ENCODE peak calls at places on chromosomes 13 and 19, in four cellular contexts. One of them, this sample, is unnamed.

GRCh38 chr13:28137556-28137955 is 789 bp upstream of the PAN3 start:
- DNase-seq in NCI-H2107: no peak
- DNase-seq in amygdala: no peak
- DNase-seq in suprapubic skin: no peak
- DNase-seq in this sample: no peak

GRCh38 chr19:17909017-17909732 is 23.6 kb upstream of the CCDC124 start:
- DNase-seq in suprapubic skin: no peak
- DNase-seq in NCI-H2107: no peak
- DNase-seq in amygdala: no peak
- DNase-seq in this sample: no peak

GRCh38 chr13:24085662-24086061 is 74.9 kb upstream of the SPATA13 start:
- DNase-seq in suprapubic skin: no peak
- DNase-seq in NCI-H2107: no peak
- DNase-seq in amygdala: no peak
- DNase-seq in this sample: no peak

GRCh38 chr19:11699931-11700794 is 38.6 kb downstream of the ZNF823 start:
- DNase-seq in amygdala: no peak
- DNase-seq in NCI-H2107: no peak
- DNase-seq in suprapubic skin: no peak
- DNase-seq in this sample: peak; percentile 36

GRCh38 chr13:30816733-30817132 is 81.4 kb downstream of the ALOX5AP start:
- DNase-seq in suprapubic skin: no peak
- DNase-seq in amygdala: no peak
- DNase-seq in NCI-H2107: no peak
- DNase-seq in this sample: no peak

GRCh38 chr13:76791290-76791664 is 94.9 kb downstream of the KCTD12 start:
- DNase-seq in suprapubic skin: no peak
- DNase-seq in NCI-H2107: no peak
- DNase-seq in amygdala: no peak
- DNase-seq in this sample: no peak

GRCh38 chr19:50720921-50721291 is 1.3 kb upstream of the SHANK1 start:
- DNase-seq in suprapubic skin: no peak
- DNase-seq in amygdala: no peak
- DNase-seq in NCI-H2107: no peak
- DNase-seq in this sample: no peak

GRCh38 chr13:75771818-75772217 is 135.7 kb downstream of the LMO7 start:
- DNase-seq in NCI-H2107: no peak
- DNase-seq in suprapubic skin: no peak
- DNase-seq in amygdala: no peak
- DNase-seq in this sample: no peak

GRCh38 chr13:98352226-98352625 is 175.2 kb upstream of the RNF113B start:
- DNase-seq in amygdala: no peak
- DNase-seq in suprapubic skin: no peak
- DNase-seq in NCI-H2107: no peak
- DNase-seq in this sample: no peak

GRCh38 chr13:23986619-23987018 is 89.3 kb upstream of the C1QTNF9B start:
- DNase-seq in amygdala: no peak
- DNase-seq in suprapubic skin: no peak
- DNase-seq in NCI-H2107: no peak
- DNase-seq in this sample: no peak

GRCh38 chr13:32988588-32989256 is 27.5 kb upstream of the KL start:
- DNase-seq in amygdala: no peak
- DNase-seq in NCI-H2107: no peak
- DNase-seq in suprapubic skin: no peak
- DNase-seq in this sample: no peak

GRCh38 chr19:53908106-53908932 is 759 bp upstream of the CACNG7 start:
- DNase-seq in amygdala: peak; percentile 73
- DNase-seq in NCI-H2107: no peak
- DNase-seq in suprapubic skin: no peak
- DNase-seq in this sample: peak; percentile 78

GRCh38 chr19:17348700-17349099 is 11.3 kb downstream of the GTPBP3 start:
- DNase-seq in suprapubic skin: peak; percentile 77
- DNase-seq in amygdala: no peak
- DNase-seq in NCI-H2107: no peak
- DNase-seq in this sample: no peak

GRCh38 chr13:102784501-102784900 is 10.9 kb upstream of the TEX30 start:
- DNase-seq in NCI-H2107: no peak
- DNase-seq in suprapubic skin: no peak
- DNase-seq in amygdala: no peak
- DNase-seq in this sample: no peak

GRCh38 chr19:47107953-47108746 is 5.4 kb downstream of the ZC3H4 start:
- DNase-seq in NCI-H2107: peak; percentile 36
- DNase-seq in suprapubic skin: no peak
- DNase-seq in amygdala: no peak
- DNase-seq in this sample: peak; percentile 54

GRCh38 chr13:77213644-77214043 is 113.2 kb downstream of the MYCBP2 start:
- DNase-seq in suprapubic skin: no peak
- DNase-seq in NCI-H2107: no peak
- DNase-seq in amygdala: no peak
- DNase-seq in this sample: no peak

GRCh38 chr13:72745260-72745659 is 17.5 kb downstream of the BORA start:
- DNase-seq in suprapubic skin: no peak
- DNase-seq in amygdala: no peak
- DNase-seq in NCI-H2107: no peak
- DNase-seq in this sample: no peak

GRCh38 chr13:84417426-84417825 is 535.2 kb upstream of the SLITRK1 start:
- DNase-seq in amygdala: no peak
- DNase-seq in NCI-H2107: no peak
- DNase-seq in suprapubic skin: no peak
- DNase-seq in this sample: no peak

GRCh38 chr19:45005787-45006186 is 4.5 kb downstream of the RELB start:
- DNase-seq in amygdala: no peak
- DNase-seq in NCI-H2107: no peak
- DNase-seq in suprapubic skin: no peak
- DNase-seq in this sample: no peak

GRCh38 chr13:86655561-86655960 is 856.3 kb upstream of the SLITRK6 start:
- DNase-seq in suprapubic skin: no peak
- DNase-seq in amygdala: no peak
- DNase-seq in NCI-H2107: no peak
- DNase-seq in this sample: no peak

GRCh38 chr13:23547000-23547590 is 23.1 kb upstream of the TNFRSF19 start:
- DNase-seq in suprapubic skin: no peak
- DNase-seq in NCI-H2107: no peak
- DNase-seq in amygdala: no peak
- DNase-seq in this sample: no peak

GRCh38 chr19:703651-704446 is 4.9 kb upstream of the PALM start:
- DNase-seq in suprapubic skin: peak; percentile 91
- DNase-seq in NCI-H2107: no peak
- DNase-seq in amygdala: no peak
- DNase-seq in this sample: no peak

GRCh38 chr19:49570138-49570856 is 10.1 kb downstream of the NOSIP start:
- DNase-seq in suprapubic skin: no peak
- DNase-seq in NCI-H2107: peak; percentile 66
- DNase-seq in amygdala: peak; percentile 7
- DNase-seq in this sample: peak; percentile 82

GRCh38 chr13:113884821-113885220 is 20.9 kb upstream of the GAS6 start:
- DNase-seq in suprapubic skin: no peak
- DNase-seq in amygdala: no peak
- DNase-seq in NCI-H2107: no peak
- DNase-seq in this sample: no peak

GRCh38 chr13:99758465-99759162 is 213.0 kb downstream of the ZIC5 start:
- DNase-seq in suprapubic skin: no peak
- DNase-seq in NCI-H2107: no peak
- DNase-seq in amygdala: no peak
- DNase-seq in this sample: no peak

GRCh38 chr19:14550201-14550754 is 20.9 kb downstream of the TECR start:
- DNase-seq in NCI-H2107: no peak
- DNase-seq in amygdala: no peak
- DNase-seq in suprapubic skin: peak; percentile 81
- DNase-seq in this sample: no peak

GRCh38 chr13:76948139-76948538 is at the start of gene ACOD1:
- DNase-seq in amygdala: no peak
- DNase-seq in suprapubic skin: no peak
- DNase-seq in NCI-H2107: no peak
- DNase-seq in this sample: no peak

GRCh38 chr19:51091126-51091525 is 8.4 kb upstream of the KLK14 start:
- DNase-seq in NCI-H2107: no peak
- DNase-seq in suprapubic skin: no peak
- DNase-seq in amygdala: no peak
- DNase-seq in this sample: no peak

GRCh38 chr19:47187023-47187655 is 43.9 kb downstream of the BBC3 start:
- DNase-seq in NCI-H2107: no peak
- DNase-seq in amygdala: no peak
- DNase-seq in suprapubic skin: no peak
- DNase-seq in this sample: no peak

GRCh38 chr13:62933809-62934208 is 1518.2 kb upstream of the PCDH20 start:
- DNase-seq in amygdala: no peak
- DNase-seq in NCI-H2107: no peak
- DNase-seq in suprapubic skin: no peak
- DNase-seq in this sample: no peak

GRCh38 chr13:58134012-58134411 is 502.5 kb downstream of the PCDH17 start:
- DNase-seq in suprapubic skin: no peak
- DNase-seq in NCI-H2107: no peak
- DNase-seq in amygdala: no peak
- DNase-seq in this sample: no peak

GRCh38 chr19:50268501-50268900 is 60.7 kb downstream of the KCNC3 start:
- DNase-seq in amygdala: no peak
- DNase-seq in NCI-H2107: no peak
- DNase-seq in suprapubic skin: no peak
- DNase-seq in this sample: no peak

GRCh38 chr13:43918636-43919035 is 38.9 kb downstream of the LACC1 start:
- DNase-seq in suprapubic skin: no peak
- DNase-seq in amygdala: no peak
- DNase-seq in NCI-H2107: no peak
- DNase-seq in this sample: no peak

GRCh38 chr19:39297931-39298634 is 1.9 kb downstream of the IFNL1 start:
- DNase-seq in amygdala: no peak
- DNase-seq in NCI-H2107: no peak
- DNase-seq in suprapubic skin: peak; percentile 43
- DNase-seq in this sample: no peak

GRCh38 chr19:2529473-2529918 is 53.6 kb downstream of the GADD45B start:
- DNase-seq in amygdala: no peak
- DNase-seq in NCI-H2107: peak; percentile 68
- DNase-seq in suprapubic skin: no peak
- DNase-seq in this sample: no peak

GRCh38 chr19:35754365-35755139 is 2.3 kb downstream of the HSPB6 start:
- DNase-seq in NCI-H2107: no peak
- DNase-seq in suprapubic skin: peak; percentile 63
- DNase-seq in amygdala: no peak
- DNase-seq in this sample: no peak

This sample was measured in hippocampal formation.